ENCODE peak calls at places on chromosomes 4 and X, in five cellular contexts. E is germinal center, X is A549, F is AG08395, V is GM18507. A is an unnamed sample.

GRCh38 chr4:182103614-182104319 is 139.4 kb upstream of the TENM3 start:
- DNase-seq in E (no peak), X (no peak), F (no peak), V (no peak), A (no peak)

GRCh38 chr4:8754634-8755589 is 116.7 kb downstream of the HMX1 start:
- DNase-seq in E (no peak), X (no peak), F (no peak), V (no peak), A (no peak)

GRCh38 chrX:68999351-68999750 is 165.9 kb downstream of the PJA1 start:
- DNase-seq in E (no peak), X (no peak), F (no peak), V (no peak), A (no peak)

GRCh38 chrX:129694805-129695204 is 40.0 kb upstream of the APLN start:
- DNase-seq in E (no peak), X (no peak), F (no peak), V (no peak), A (no peak)

GRCh38 chrX:103640401-103641155 is 11.8 kb downstream of the TCEAL1 start:
- DNase-seq in E (no peak), X (no peak), F (no peak), V (no peak), A (no peak)

GRCh38 chrX:114584434-114584943 is 603 bp downstream of the HTR2C start:
- DNase-seq in E (no peak), X (no peak), F (no peak), V (no peak), A (no peak)

GRCh38 chr4:158259955-158260575 is 49.8 kb downstream of the TMEM144 start:
- DNase-seq in E (no peak), X (no peak), F (no peak), V (no peak), A (peak)

GRCh38 chrX:39896951-39897740 is 200.6 kb downstream of the BCOR start:
- DNase-seq in E (no peak), X (no peak), F (peak), V (no peak), A (no peak)

GRCh38 chrX:16807976-16808542 is 21.8 kb downstream of the TXLNG start:
- DNase-seq in E (no peak), X (peak), F (peak), V (no peak), A (peak)

GRCh38 chr4:158302076-158302866 is 92.0 kb downstream of the TMEM144 start:
- DNase-seq in E (no peak), X (no peak), F (peak), V (no peak), A (no peak)

GRCh38 chrX:124717537-124717936 is 371.2 kb downstream of the SH2D1A start:
- DNase-seq in E (no peak), X (no peak), F (no peak), V (no peak), A (no peak)

GRCh38 chr4:78217557-78217956 is 160.4 kb downstream of the FRAS1 start:
- DNase-seq in E (no peak), X (no peak), F (no peak), V (no peak), A (no peak)

GRCh38 chr4:60034371-60034770 is 1165.8 kb upstream of the ADGRL3 start:
- DNase-seq in E (no peak), X (no peak), F (no peak), V (no peak), A (no peak)

GRCh38 chrX:110795645-110796510 is at the start of gene CHRDL1:
- DNase-seq in E (no peak), X (peak), F (no peak), V (no peak), A (no peak)

GRCh38 chr4:140176735-140177134 is 22.8 kb upstream of the MAML3 start:
- DNase-seq in E (no peak), X (no peak), F (peak), V (no peak), A (no peak)

GRCh38 chrX:22922961-22923360 is 76.8 kb upstream of the DDX53 start:
- DNase-seq in E (no peak), X (no peak), F (no peak), V (no peak), A (no peak)

GRCh38 chr4:26020896-26021295 is 106.9 kb downstream of the SMIM20 start:
- DNase-seq in E (no peak), X (no peak), F (peak), V (no peak), A (peak)

GRCh38 chr4:82428969-82429727 is 1.1 kb downstream of the HNRNPDL start:
- DNase-seq in E (peak), X (peak), F (peak), V (peak), A (peak)

GRCh38 chr4:121989715-121990114 is 37.9 kb upstream of the TRPC3 start:
- DNase-seq in E (no peak), X (no peak), F (peak), V (no peak), A (peak)

GRCh38 chr4:84912741-84913140 is 53.7 kb downstream of the WDFY3 start:
- DNase-seq in E (no peak), X (no peak), F (no peak), V (no peak), A (no peak)

GRCh38 chrX:47643926-47644325 is 6.4 kb downstream of the ELK1 start:
- DNase-seq in E (no peak), X (no peak), F (peak), V (no peak), A (peak)

GRCh38 chrX:132092439-132093065 is 35.3 kb downstream of the FRMD7 start:
- DNase-seq in E (peak), X (peak), F (peak), V (peak), A (peak)

GRCh38 chr4:148376151-148376550 is 66.1 kb downstream of the NR3C2 start:
- DNase-seq in E (no peak), X (no peak), F (no peak), V (no peak), A (peak)

A was measured in dermis microvascular lymphatic vessel endothelial cell.